ENCODE peak calls at places on chromosomes 11 and 22, in seven cellular contexts. One of them, this sample, is unnamed.

GRCh38 chr11:67418476-67419281 is 3.2 kb downstream of the CARNS1 start:
- DNase-seq in retinal pigment epithelial cell: no peak
- DNase-seq in stomach: peak; percentile 67
- DNase-seq in GM12865: no peak
- DNase-seq in PC-3: no peak
- DNase-seq in colonic mucosa: no peak
- DNase-seq in Jurkat, Clone E6-1: no peak
- DNase-seq in this sample: no peak

GRCh38 chr11:17828311-17828751 is 93.8 kb downstream of the KCNC1 start:
- DNase-seq in retinal pigment epithelial cell: no peak
- DNase-seq in stomach: peak; percentile 29
- DNase-seq in GM12865: no peak
- DNase-seq in PC-3: no peak
- DNase-seq in colonic mucosa: peak; percentile 22
- DNase-seq in Jurkat, Clone E6-1: no peak
- DNase-seq in this sample: peak; percentile 68

GRCh38 chr11:11538277-11538960 is 83.4 kb downstream of the GALNT18 start:
- DNase-seq in retinal pigment epithelial cell: no peak
- DNase-seq in stomach: no peak
- DNase-seq in GM12865: no peak
- DNase-seq in PC-3: no peak
- DNase-seq in colonic mucosa: no peak
- DNase-seq in Jurkat, Clone E6-1: no peak
- DNase-seq in this sample: peak; percentile 85

GRCh38 chr11:102986815-102987214 is 31.3 kb upstream of the MMP13 start:
- DNase-seq in retinal pigment epithelial cell: no peak
- DNase-seq in stomach: no peak
- DNase-seq in GM12865: no peak
- DNase-seq in PC-3: peak; percentile 53
- DNase-seq in colonic mucosa: no peak
- DNase-seq in Jurkat, Clone E6-1: no peak
- DNase-seq in this sample: no peak

GRCh38 chr11:72144807-72145565 is 9.5 kb downstream of the FOLR3 start:
- DNase-seq in retinal pigment epithelial cell: peak; percentile 81
- DNase-seq in stomach: no peak
- DNase-seq in GM12865: no peak
- DNase-seq in PC-3: peak; percentile 67
- DNase-seq in colonic mucosa: no peak
- DNase-seq in Jurkat, Clone E6-1: no peak
- DNase-seq in this sample: no peak

GRCh38 chr22:31509041-31509440 is 12.7 kb downstream of the SFI1 start:
- DNase-seq in retinal pigment epithelial cell: peak; percentile 94
- DNase-seq in stomach: no peak
- DNase-seq in GM12865: no peak
- DNase-seq in PC-3: no peak
- DNase-seq in colonic mucosa: no peak
- DNase-seq in Jurkat, Clone E6-1: no peak
- DNase-seq in this sample: no peak

GRCh38 chr11:36195496-36196346 is 93.5 kb downstream of the COMMD9 start:
- DNase-seq in retinal pigment epithelial cell: no peak
- DNase-seq in stomach: no peak
- DNase-seq in GM12865: no peak
- DNase-seq in PC-3: no peak
- DNase-seq in colonic mucosa: no peak
- DNase-seq in Jurkat, Clone E6-1: no peak
- DNase-seq in this sample: peak; percentile 16

GRCh38 chr22:26182723-26183122 is 13.5 kb downstream of the SEZ6L start:
- DNase-seq in retinal pigment epithelial cell: no peak
- DNase-seq in stomach: no peak
- DNase-seq in GM12865: no peak
- DNase-seq in PC-3: no peak
- DNase-seq in colonic mucosa: no peak
- DNase-seq in Jurkat, Clone E6-1: no peak
- DNase-seq in this sample: no peak

GRCh38 chr11:70410276-70410675 is 11.9 kb downstream of the CTTN start:
- DNase-seq in retinal pigment epithelial cell: no peak
- DNase-seq in stomach: no peak
- DNase-seq in GM12865: no peak
- DNase-seq in PC-3: no peak
- DNase-seq in colonic mucosa: no peak
- DNase-seq in Jurkat, Clone E6-1: no peak
- DNase-seq in this sample: no peak

GRCh38 chr22:23116506-23117263 is 25.1 kb downstream of the RSPH14 start:
- DNase-seq in retinal pigment epithelial cell: no peak
- DNase-seq in stomach: no peak
- DNase-seq in GM12865: no peak
- DNase-seq in PC-3: no peak
- DNase-seq in colonic mucosa: no peak
- DNase-seq in Jurkat, Clone E6-1: no peak
- DNase-seq in this sample: no peak

GRCh38 chr11:121661796-121662508 is 209.2 kb upstream of the SORL1-AS1 start:
- DNase-seq in retinal pigment epithelial cell: no peak
- DNase-seq in stomach: no peak
- DNase-seq in GM12865: no peak
- DNase-seq in PC-3: peak; percentile 51
- DNase-seq in colonic mucosa: no peak
- DNase-seq in Jurkat, Clone E6-1: no peak
- DNase-seq in this sample: no peak

GRCh38 chr11:43992834-43993637 is 50.6 kb downstream of the C11orf96 start:
- DNase-seq in retinal pigment epithelial cell: no peak
- DNase-seq in stomach: no peak
- DNase-seq in GM12865: peak; percentile 11
- DNase-seq in PC-3: no peak
- DNase-seq in colonic mucosa: no peak
- DNase-seq in Jurkat, Clone E6-1: no peak
- DNase-seq in this sample: peak; percentile 53

GRCh38 chr11:117443269-117444186 is 115.9 kb downstream of the CEP164 start:
- DNase-seq in retinal pigment epithelial cell: no peak
- DNase-seq in stomach: peak; percentile 34
- DNase-seq in GM12865: peak; percentile 35
- DNase-seq in PC-3: peak; percentile 55
- DNase-seq in colonic mucosa: peak; percentile 27
- DNase-seq in Jurkat, Clone E6-1: no peak
- DNase-seq in this sample: peak; percentile 78

GRCh38 chr11:15327786-15328231 is 213.1 kb downstream of the INSC start:
- DNase-seq in retinal pigment epithelial cell: no peak
- DNase-seq in stomach: peak; percentile 59
- DNase-seq in GM12865: peak; percentile 44
- DNase-seq in PC-3: peak; percentile 3
- DNase-seq in colonic mucosa: peak; percentile 40
- DNase-seq in Jurkat, Clone E6-1: peak; percentile 11
- DNase-seq in this sample: peak; percentile 84

GRCh38 chr11:28976012-28976800 is 868.0 kb downstream of the METTL15 start:
- DNase-seq in retinal pigment epithelial cell: no peak
- DNase-seq in stomach: no peak
- DNase-seq in GM12865: no peak
- DNase-seq in PC-3: no peak
- DNase-seq in colonic mucosa: no peak
- DNase-seq in Jurkat, Clone E6-1: no peak
- DNase-seq in this sample: no peak
- H3K4me3 ChIP-seq in retinal pigment epithelial cell: no peak overlapping the region
- H3K4me3 ChIP-seq in stomach: peak overlapping the region; percentile 8
- H3K4me3 ChIP-seq in GM12865: no peak overlapping the region
- H3K4me3 ChIP-seq in PC-3: no peak overlapping the region
- H3K4me3 ChIP-seq in colonic mucosa: no peak overlapping the region
- H3K4me3 ChIP-seq in Jurkat, Clone E6-1: no peak overlapping the region
- H3K4me3 ChIP-seq in this sample: peak overlapping the region; percentile 19

GRCh38 chr11:129813216-129813791 is 2.3 kb upstream of the TMEM45B start:
- DNase-seq in retinal pigment epithelial cell: no peak
- DNase-seq in stomach: no peak
- DNase-seq in GM12865: no peak
- DNase-seq in PC-3: no peak
- DNase-seq in colonic mucosa: no peak
- DNase-seq in Jurkat, Clone E6-1: no peak
- DNase-seq in this sample: no peak

GRCh38 chr11:129814244-129814992 is 1.2 kb upstream of the TMEM45B start:
- DNase-seq in retinal pigment epithelial cell: no peak
- DNase-seq in stomach: no peak
- DNase-seq in GM12865: no peak
- DNase-seq in PC-3: no peak
- DNase-seq in colonic mucosa: no peak
- DNase-seq in Jurkat, Clone E6-1: peak; percentile 87
- DNase-seq in this sample: peak; percentile 88

GRCh38 chr11:129819237-129819636 is 3.6 kb downstream of the TMEM45B start:
- DNase-seq in retinal pigment epithelial cell: no peak
- DNase-seq in stomach: no peak
- DNase-seq in GM12865: no peak
- DNase-seq in PC-3: no peak
- DNase-seq in colonic mucosa: no peak
- DNase-seq in Jurkat, Clone E6-1: no peak
- DNase-seq in this sample: no peak

GRCh38 chr11:129817282-129818051 is 1.8 kb downstream of the TMEM45B start:
- DNase-seq in retinal pigment epithelial cell: no peak
- DNase-seq in stomach: no peak
- DNase-seq in GM12865: no peak
- DNase-seq in PC-3: peak; percentile 51
- DNase-seq in colonic mucosa: peak; percentile 51
- DNase-seq in Jurkat, Clone E6-1: no peak
- DNase-seq in this sample: no peak

GRCh38 chr11:129815596-129816461 is at the start of gene TMEM45B:
- DNase-seq in retinal pigment epithelial cell: no peak
- DNase-seq in stomach: peak; percentile 75
- DNase-seq in GM12865: no peak
- DNase-seq in PC-3: peak; percentile 66
- DNase-seq in colonic mucosa: peak; percentile 80
- DNase-seq in Jurkat, Clone E6-1: no peak
- DNase-seq in this sample: no peak
- H3K4me3 ChIP-seq in retinal pigment epithelial cell: peak within 1 kb of the TSS; percentile 40
- H3K4me3 ChIP-seq in stomach: peak within 1 kb of the TSS; percentile 39
- H3K4me3 ChIP-seq in GM12865: no peak within 1 kb of the TSS
- H3K4me3 ChIP-seq in PC-3: peak within 1 kb of the TSS; percentile 89
- H3K4me3 ChIP-seq in colonic mucosa: peak within 1 kb of the TSS; percentile 54
- H3K4me3 ChIP-seq in Jurkat, Clone E6-1: no peak within 1 kb of the TSS
- H3K4me3 ChIP-seq in this sample: peak within 1 kb of the TSS; percentile 44

DNA sequence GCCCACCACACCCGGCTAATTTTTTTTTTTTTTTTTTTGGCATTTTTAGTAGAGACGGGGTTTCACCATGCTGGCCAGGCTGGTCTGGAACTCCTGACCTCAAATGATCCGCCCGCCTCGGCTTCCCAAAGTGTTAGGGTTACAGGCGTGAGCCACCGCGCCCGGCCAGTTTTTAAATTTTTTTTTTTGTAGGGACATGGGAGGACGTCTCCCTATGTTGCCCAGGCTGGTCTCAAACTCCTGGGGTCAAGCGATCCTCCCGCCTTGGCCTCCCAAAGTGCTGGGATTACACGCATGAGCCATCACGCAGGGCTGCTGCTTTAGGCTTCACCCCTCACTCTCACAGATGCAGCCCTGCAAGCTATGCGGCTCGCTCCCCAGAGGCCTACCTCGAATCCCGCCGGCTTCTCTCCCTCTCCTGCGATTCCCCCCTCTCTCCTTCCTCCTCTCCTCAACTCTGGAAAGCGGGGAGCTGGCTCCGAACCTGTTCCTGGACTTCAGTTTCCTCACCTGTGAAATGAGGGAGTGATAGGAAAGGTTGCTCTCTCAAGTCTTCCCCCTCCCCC is 926 bp downstream of the CCDC157 start:
- DNase-seq in retinal pigment epithelial cell: no peak
- DNase-seq in stomach: no peak
- DNase-seq in GM12865: no peak
- DNase-seq in PC-3: no peak
- DNase-seq in colonic mucosa: no peak
- DNase-seq in Jurkat, Clone E6-1: no peak
- DNase-seq in this sample: no peak
- H3K4me3 ChIP-seq in retinal pigment epithelial cell: peak overlapping the region; percentile 94
- H3K4me3 ChIP-seq in stomach: peak overlapping the region; percentile 63
- H3K4me3 ChIP-seq in GM12865: no peak overlapping the region
- H3K4me3 ChIP-seq in PC-3: peak overlapping the region; percentile 97
- H3K4me3 ChIP-seq in colonic mucosa: peak overlapping the region; percentile 72
- H3K4me3 ChIP-seq in Jurkat, Clone E6-1: no peak overlapping the region
- H3K4me3 ChIP-seq in this sample: peak overlapping the region; percentile 86

GRCh38 chr22:50599816-50600454 is 658 bp upstream of the MAPK8IP2 start:
- DNase-seq in retinal pigment epithelial cell: no peak
- DNase-seq in stomach: peak; percentile 59
- DNase-seq in GM12865: peak; percentile 24
- DNase-seq in PC-3: peak; percentile 14
- DNase-seq in colonic mucosa: peak; percentile 51
- DNase-seq in Jurkat, Clone E6-1: no peak
- DNase-seq in this sample: peak; percentile 70
- H3K4me3 ChIP-seq in retinal pigment epithelial cell: no peak overlapping the region
- H3K4me3 ChIP-seq in stomach: peak overlapping the region; percentile 42
- H3K4me3 ChIP-seq in GM12865: no peak overlapping the region
- H3K4me3 ChIP-seq in PC-3: no peak overlapping the region
- H3K4me3 ChIP-seq in colonic mucosa: peak overlapping the region; percentile 34
- H3K4me3 ChIP-seq in Jurkat, Clone E6-1: no peak overlapping the region
- H3K4me3 ChIP-seq in this sample: peak overlapping the region; percentile 44

GRCh38 chr11:126318642-126319373 is 14.9 kb downstream of the DCPS start:
- DNase-seq in retinal pigment epithelial cell: peak; percentile 92
- DNase-seq in stomach: no peak
- DNase-seq in GM12865: peak; percentile 74
- DNase-seq in PC-3: peak; percentile 43
- DNase-seq in colonic mucosa: no peak
- DNase-seq in Jurkat, Clone E6-1: peak; percentile 95
- DNase-seq in this sample: peak; percentile 56
- H3K4me3 ChIP-seq in retinal pigment epithelial cell: no peak overlapping the region
- H3K4me3 ChIP-seq in stomach: no peak overlapping the region
- H3K4me3 ChIP-seq in GM12865: no peak overlapping the region
- H3K4me3 ChIP-seq in PC-3: no peak overlapping the region
- H3K4me3 ChIP-seq in colonic mucosa: no peak overlapping the region
- H3K4me3 ChIP-seq in Jurkat, Clone E6-1: peak overlapping the region; percentile 38
- H3K4me3 ChIP-seq in this sample: no peak overlapping the region

GRCh38 chr11:131253885-131254204 is 116.6 kb upstream of the NTM start:
- DNase-seq in retinal pigment epithelial cell: no peak
- DNase-seq in stomach: no peak
- DNase-seq in GM12865: no peak
- DNase-seq in PC-3: no peak
- DNase-seq in colonic mucosa: no peak
- DNase-seq in Jurkat, Clone E6-1: no peak
- DNase-seq in this sample: no peak
- H3K4me3 ChIP-seq in retinal pigment epithelial cell: no peak overlapping the region
- H3K4me3 ChIP-seq in stomach: no peak overlapping the region
- H3K4me3 ChIP-seq in GM12865: no peak overlapping the region
- H3K4me3 ChIP-seq in PC-3: no peak overlapping the region
- H3K4me3 ChIP-seq in colonic mucosa: no peak overlapping the region
- H3K4me3 ChIP-seq in Jurkat, Clone E6-1: no peak overlapping the region
- H3K4me3 ChIP-seq in this sample: no peak overlapping the region

This sample was measured in testis.